ENCODE peak calls at places on chromosome 22, in five cellular contexts. One of them, this sample, is unnamed. For H3K9me3, the result is how much of the 10 kb centered on the place peaks cover.

GRCh38 chr22:45344339-45344738 is 34.6 kb downstream of the FAM118A start:
- DNase-seq in Peyer's patch: no peak
- DNase-seq in upper lobe of right lung: no peak
- DNase-seq in esophagus muscularis mucosa: no peak
- DNase-seq in HCT116: no peak
- DNase-seq in this sample: no peak

GRCh38 chr22:38135133-38135706 is 24.7 kb upstream of the BAIAP2L2 start:
- DNase-seq in Peyer's patch: no peak
- DNase-seq in upper lobe of right lung: peak
- DNase-seq in HCT116: peak
- DNase-seq in esophagus muscularis mucosa: no peak
- DNase-seq in this sample: no peak

GRCh38 chr22:39900306-39901227 is at the start of gene GRAP2:
- DNase-seq in HCT116: no peak
- DNase-seq in esophagus muscularis mucosa: no peak
- DNase-seq in Peyer's patch: peak
- DNase-seq in upper lobe of right lung: no peak
- DNase-seq in this sample: peak

GRCh38 chr22:37634505-37635002 is 4.9 kb upstream of the SH3BP1 start:
- DNase-seq in HCT116: no peak
- DNase-seq in Peyer's patch: no peak
- DNase-seq in upper lobe of right lung: no peak
- DNase-seq in esophagus muscularis mucosa: no peak
- DNase-seq in this sample: no peak

GRCh38 chr22:29635734-29636357 is 32.4 kb downstream of the NF2 start:
- DNase-seq in HCT116: peak
- DNase-seq in esophagus muscularis mucosa: no peak
- DNase-seq in upper lobe of right lung: no peak
- DNase-seq in Peyer's patch: no peak
- DNase-seq in this sample: no peak

GRCh38 chr22:37417737-37418348 is 9.4 kb downstream of the ELFN2 start:
- DNase-seq in Peyer's patch: no peak
- DNase-seq in esophagus muscularis mucosa: no peak
- DNase-seq in upper lobe of right lung: no peak
- DNase-seq in HCT116: no peak
- DNase-seq in this sample: no peak

GRCh38 chr22:38401336-38402084 is 53.5 kb downstream of the KCNJ4 start:
- DNase-seq in esophagus muscularis mucosa: no peak
- DNase-seq in upper lobe of right lung: peak
- DNase-seq in HCT116: no peak
- DNase-seq in Peyer's patch: no peak
- DNase-seq in this sample: no peak

GRCh38 chr22:38477515-38477914 is 9.6 kb downstream of the KDELR3 start:
- DNase-seq in upper lobe of right lung: no peak
- DNase-seq in esophagus muscularis mucosa: no peak
- DNase-seq in Peyer's patch: no peak
- DNase-seq in HCT116: no peak
- DNase-seq in this sample: no peak

GRCh38 chr22:50691521-50691920 is 18.9 kb downstream of the SHANK3 start:
- DNase-seq in upper lobe of right lung: no peak
- DNase-seq in esophagus muscularis mucosa: no peak
- DNase-seq in HCT116: peak
- DNase-seq in Peyer's patch: peak
- DNase-seq in this sample: no peak

GRCh38 chr22:41847300-41847699 is 14.4 kb downstream of the SREBF2 start:
- DNase-seq in upper lobe of right lung: no peak
- DNase-seq in esophagus muscularis mucosa: no peak
- DNase-seq in HCT116: no peak
- DNase-seq in Peyer's patch: no peak
- DNase-seq in this sample: no peak

GRCh38 chr22:44445731-44446130 is 52.3 kb downstream of the RTL6 start:
- DNase-seq in HCT116: no peak
- DNase-seq in esophagus muscularis mucosa: no peak
- DNase-seq in upper lobe of right lung: peak
- DNase-seq in Peyer's patch: no peak
- DNase-seq in this sample: no peak

GRCh38 chr22:23862103-23862502 is 4.4 kb downstream of the SLC2A11 start:
- DNase-seq in esophagus muscularis mucosa: no peak
- DNase-seq in Peyer's patch: no peak
- DNase-seq in HCT116: peak
- DNase-seq in upper lobe of right lung: no peak
- DNase-seq in this sample: no peak

GRCh38 chr22:18927020-18927419 is 9.1 kb downstream of the PRODH start:
- DNase-seq in HCT116: no peak
- DNase-seq in Peyer's patch: no peak
- DNase-seq in esophagus muscularis mucosa: no peak
- DNase-seq in upper lobe of right lung: no peak
- DNase-seq in this sample: no peak

GRCh38 chr22:38751422-38752346 is 4.1 kb downstream of the SUN2 start:
- DNase-seq in upper lobe of right lung: peak
- DNase-seq in HCT116: no peak
- DNase-seq in Peyer's patch: peak
- DNase-seq in esophagus muscularis mucosa: no peak
- DNase-seq in this sample: peak

GRCh38 chr22:37610480-37611148 is 2.0 kb downstream of the GGA1 start:
- DNase-seq in esophagus muscularis mucosa: no peak
- DNase-seq in Peyer's patch: no peak
- DNase-seq in upper lobe of right lung: peak
- DNase-seq in HCT116: no peak
- DNase-seq in this sample: no peak

GRCh38 chr22:41367039-41367679 is 14.6 kb upstream of the TEF start:
- DNase-seq in upper lobe of right lung: peak
- DNase-seq in HCT116: peak
- DNase-seq in Peyer's patch: peak
- DNase-seq in esophagus muscularis mucosa: peak
- DNase-seq in this sample: no peak

GRCh38 chr22:46045459-46046298 is 68.7 kb upstream of the WNT7B start:
- DNase-seq in upper lobe of right lung: peak
- DNase-seq in HCT116: no peak
- DNase-seq in esophagus muscularis mucosa: no peak
- DNase-seq in Peyer's patch: no peak
- DNase-seq in this sample: no peak

GRCh38 chr22:40955516-40955915 is 4.3 kb downstream of the RBX1 start:
- DNase-seq in Peyer's patch: no peak
- DNase-seq in HCT116: no peak
- DNase-seq in upper lobe of right lung: no peak
- DNase-seq in esophagus muscularis mucosa: no peak
- DNase-seq in this sample: no peak

GRCh38 chr22:29753808-29754657 is 12.8 kb downstream of the ZMAT5 start:
- DNase-seq in upper lobe of right lung: no peak
- DNase-seq in HCT116: no peak
- DNase-seq in Peyer's patch: no peak
- DNase-seq in esophagus muscularis mucosa: no peak
- DNase-seq in this sample: no peak

GRCh38 chr22:47209077-47209514 is 446.6 kb downstream of the TBC1D22A start:
- DNase-seq in HCT116: no peak
- DNase-seq in upper lobe of right lung: no peak
- DNase-seq in Peyer's patch: no peak
- DNase-seq in esophagus muscularis mucosa: peak
- DNase-seq in this sample: no peak

GRCh38 chr22:47206185-47206584 is 443.7 kb downstream of the TBC1D22A start:
- DNase-seq in esophagus muscularis mucosa: peak
- DNase-seq in upper lobe of right lung: no peak
- DNase-seq in HCT116: no peak
- DNase-seq in Peyer's patch: no peak
- DNase-seq in this sample: no peak

GRCh38 chr22:47206819-47207218 is 444.4 kb downstream of the TBC1D22A start:
- DNase-seq in HCT116: no peak
- DNase-seq in Peyer's patch: peak
- DNase-seq in upper lobe of right lung: no peak
- DNase-seq in esophagus muscularis mucosa: peak
- DNase-seq in this sample: no peak

GRCh38 chr22:47207846-47208554 is 445.6 kb downstream of the TBC1D22A start:
- DNase-seq in upper lobe of right lung: no peak
- DNase-seq in Peyer's patch: peak
- DNase-seq in HCT116: no peak
- DNase-seq in esophagus muscularis mucosa: no peak
- DNase-seq in this sample: no peak

GRCh38 chr22:47207387-47207786 is 444.9 kb downstream of the TBC1D22A start:
- DNase-seq in upper lobe of right lung: no peak
- DNase-seq in esophagus muscularis mucosa: no peak
- DNase-seq in Peyer's patch: peak
- DNase-seq in HCT116: no peak
- DNase-seq in this sample: no peak
- H3K9me3 ChIP-seq in upper lobe of right lung: under half
- H3K9me3 ChIP-seq in esophagus muscularis mucosa: under half
- H3K9me3 ChIP-seq in Peyer's patch: under half
- H3K9me3 ChIP-seq in HCT116: under half
- H3K9me3 ChIP-seq in this sample: under half

GRCh38 chr22:48340727-48341709 is 1486.7 kb downstream of the BRD1 start:
- DNase-seq in Peyer's patch: no peak
- DNase-seq in upper lobe of right lung: no peak
- DNase-seq in HCT116: no peak
- DNase-seq in esophagus muscularis mucosa: no peak
- DNase-seq in this sample: no peak
- H3K9me3 ChIP-seq in Peyer's patch: under half
- H3K9me3 ChIP-seq in upper lobe of right lung: under half
- H3K9me3 ChIP-seq in HCT116: under half
- H3K9me3 ChIP-seq in esophagus muscularis mucosa: under half
- H3K9me3 ChIP-seq in this sample: under half

GRCh38 chr22:31328545-31328960 is 17.6 kb downstream of the PATZ1 start:
- DNase-seq in Peyer's patch: no peak
- DNase-seq in HCT116: no peak
- DNase-seq in upper lobe of right lung: no peak
- DNase-seq in esophagus muscularis mucosa: no peak
- DNase-seq in this sample: no peak
- H3K9me3 ChIP-seq in Peyer's patch: under half
- H3K9me3 ChIP-seq in HCT116: under half
- H3K9me3 ChIP-seq in upper lobe of right lung: under half
- H3K9me3 ChIP-seq in esophagus muscularis mucosa: under half
- H3K9me3 ChIP-seq in this sample: under half

DNA sequence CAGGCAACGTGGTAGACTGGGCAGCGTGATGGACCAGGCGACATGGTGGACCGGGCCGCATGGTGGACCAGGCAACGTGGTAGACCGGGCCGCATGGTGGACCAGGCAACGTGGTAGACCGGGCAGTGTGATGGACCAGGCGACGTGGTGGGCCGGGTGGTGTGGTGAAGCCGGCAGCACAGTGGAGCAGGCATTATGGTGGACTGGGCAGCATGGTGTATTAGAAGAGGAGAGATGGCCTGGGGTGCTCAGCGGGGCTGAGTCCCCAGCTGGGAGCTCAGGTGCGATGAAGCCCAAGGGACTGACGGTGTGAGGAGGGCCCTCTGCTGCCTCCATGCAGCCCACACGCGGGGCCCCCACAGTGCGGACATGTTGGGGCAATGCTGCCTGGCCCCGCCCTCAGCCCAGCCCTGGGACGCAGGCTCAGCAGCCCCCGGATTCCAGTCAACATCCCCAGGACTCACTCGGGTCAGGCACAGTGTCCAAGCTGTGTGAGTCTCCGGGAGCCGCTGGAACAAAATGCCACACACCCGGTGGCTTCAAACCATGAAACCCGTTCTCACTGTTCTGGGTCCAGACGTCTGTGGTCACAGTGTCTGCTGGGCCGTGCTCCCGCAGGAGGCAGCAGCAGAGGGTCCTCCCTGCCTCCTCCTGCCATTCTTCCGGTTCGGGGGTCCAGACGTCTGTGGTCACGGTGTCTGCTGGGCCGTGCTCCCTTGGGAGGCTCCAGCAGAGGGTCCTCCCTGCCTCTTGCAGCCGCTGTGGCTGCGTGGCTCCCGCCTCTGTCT is 1084.9 kb downstream of the BRD1 start:
- DNase-seq in esophagus muscularis mucosa: no peak
- DNase-seq in Peyer's patch: no peak
- DNase-seq in upper lobe of right lung: no peak
- DNase-seq in HCT116: no peak
- DNase-seq in this sample: no peak
- H3K9me3 ChIP-seq in esophagus muscularis mucosa: under half
- H3K9me3 ChIP-seq in Peyer's patch: under half
- H3K9me3 ChIP-seq in upper lobe of right lung: under half
- H3K9me3 ChIP-seq in HCT116: under half
- H3K9me3 ChIP-seq in this sample: under half

GRCh38 chr22:49097171-49097925 is 730.3 kb downstream of the BRD1 start:
- DNase-seq in HCT116: no peak
- DNase-seq in esophagus muscularis mucosa: no peak
- DNase-seq in Peyer's patch: no peak
- DNase-seq in upper lobe of right lung: no peak
- DNase-seq in this sample: no peak

GRCh38 chr22:49099496-49100124 is 728.1 kb downstream of the BRD1 start:
- DNase-seq in esophagus muscularis mucosa: no peak
- DNase-seq in HCT116: peak
- DNase-seq in Peyer's patch: no peak
- DNase-seq in upper lobe of right lung: no peak
- DNase-seq in this sample: no peak

GRCh38 chr22:49096476-49096875 is 731.2 kb downstream of the BRD1 start:
- DNase-seq in esophagus muscularis mucosa: no peak
- DNase-seq in Peyer's patch: no peak
- DNase-seq in upper lobe of right lung: no peak
- DNase-seq in HCT116: no peak
- DNase-seq in this sample: no peak

GRCh38 chr22:49099089-49099488 is 728.6 kb downstream of the BRD1 start:
- DNase-seq in Peyer's patch: no peak
- DNase-seq in HCT116: no peak
- DNase-seq in upper lobe of right lung: no peak
- DNase-seq in esophagus muscularis mucosa: no peak
- DNase-seq in this sample: no peak

DNA sequence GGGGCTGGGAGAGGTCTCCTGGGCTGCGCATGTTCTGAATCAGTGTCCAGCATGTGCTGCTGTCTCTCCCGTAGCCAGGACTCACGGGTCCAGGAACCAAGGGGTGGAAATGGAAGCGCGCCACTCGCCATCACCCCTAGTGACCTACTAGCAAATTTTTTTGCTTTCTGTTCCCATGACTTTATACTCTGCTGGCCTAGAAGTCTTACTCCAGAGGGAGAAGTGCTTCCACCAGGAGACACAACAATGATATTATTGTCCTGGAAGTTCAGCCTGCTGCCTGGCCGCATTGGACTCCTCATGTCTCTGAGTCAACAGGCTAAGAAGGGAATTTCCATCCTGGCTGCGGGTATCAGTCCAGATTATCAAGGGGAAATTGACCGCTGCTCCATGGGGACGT is 729.7 kb downstream of the BRD1 start:
- DNase-seq in upper lobe of right lung: no peak
- DNase-seq in Peyer's patch: no peak
- DNase-seq in HCT116: no peak
- DNase-seq in esophagus muscularis mucosa: no peak
- DNase-seq in this sample: no peak
- H3K9me3 ChIP-seq in upper lobe of right lung: under half
- H3K9me3 ChIP-seq in Peyer's patch: under half
- H3K9me3 ChIP-seq in HCT116: under half
- H3K9me3 ChIP-seq in esophagus muscularis mucosa: under half
- H3K9me3 ChIP-seq in this sample: under half

DNA sequence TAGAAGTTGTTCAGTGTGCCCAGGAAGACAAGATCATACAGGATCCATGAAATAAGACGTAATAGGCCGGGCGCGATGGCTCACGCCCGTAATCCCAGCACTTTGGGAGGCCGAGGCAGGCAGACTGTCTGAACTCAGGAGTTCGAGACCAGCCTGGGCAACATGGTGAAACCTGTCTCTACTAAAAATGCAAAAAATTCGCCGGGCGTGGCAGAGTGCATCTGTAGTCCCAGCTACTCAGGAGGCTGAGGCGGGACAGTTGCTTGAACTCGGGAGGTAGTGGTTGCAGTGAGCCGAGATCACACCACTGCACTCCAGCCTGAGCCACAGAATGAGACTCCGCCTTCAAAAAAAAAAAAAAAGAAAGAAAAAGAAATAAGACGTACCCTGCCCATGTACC is 56.7 kb downstream of the APOL3 start:
- DNase-seq in Peyer's patch: no peak
- DNase-seq in esophagus muscularis mucosa: no peak
- DNase-seq in HCT116: no peak
- DNase-seq in upper lobe of right lung: no peak
- DNase-seq in this sample: no peak
- H3K9me3 ChIP-seq in Peyer's patch: under half
- H3K9me3 ChIP-seq in esophagus muscularis mucosa: under half
- H3K9me3 ChIP-seq in HCT116: under half
- H3K9me3 ChIP-seq in upper lobe of right lung: under half
- H3K9me3 ChIP-seq in this sample: under half